ENCODE peak calls at places on chromosomes 4 and X, in five cellular contexts. V is right lobe of liver, Z is heart left ventricle, D is gastrocnemius medialis, R is tibial nerve. H is an unnamed sample.

GRCh38 chr4:7430368-7430964 is 4.3 kb downstream of the PSAPL1 start:
- DNase-seq in V (no peak), Z (peak), D (no peak), R (no peak), H (no peak)

GRCh38 chr4:17962171-17962570 is 59.4 kb downstream of the LCORL start:
- DNase-seq in V (no peak), Z (no peak), D (no peak), R (no peak), H (no peak)

GRCh38 chr4:31124008-31124645 is 404.0 kb downstream of the PCDH7 start:
- DNase-seq in V (no peak), Z (no peak), D (no peak), R (no peak), H (no peak)

GRCh38 chrX:20507901-20508620 is 241.4 kb upstream of the RPS6KA3 start:
- DNase-seq in V (no peak), Z (no peak), D (no peak), R (no peak), H (no peak)

GRCh38 chrX:153032397-153033118 is 23.7 kb upstream of the PNMA3 start:
- DNase-seq in V (peak), Z (peak), D (peak), R (peak), H (peak)

GRCh38 chr4:54224960-54225670 is 4.0 kb upstream of the PDGFRA start:
- DNase-seq in V (no peak), Z (no peak), D (no peak), R (no peak), H (no peak)

GRCh38 chr4:41611881-41612871 is 74.2 kb downstream of the LIMCH1 start:
- DNase-seq in V (no peak), Z (peak), D (no peak), R (peak), H (no peak)

GRCh38 chr4:169770411-169770810 is 12.7 kb upstream of the HPF1 start:
- DNase-seq in V (no peak), Z (no peak), D (no peak), R (no peak), H (no peak)

GRCh38 chr4:152385551-152385950 is 150.3 kb downstream of the FBXW7 start:
- DNase-seq in V (no peak), Z (no peak), D (peak), R (no peak), H (peak)

GRCh38 chr4:105184316-105184988 is 37.8 kb downstream of the TET2 start:
- DNase-seq in V (no peak), Z (no peak), D (no peak), R (no peak), H (no peak)

GRCh38 chr4:113043591-113043990 is 5.9 kb upstream of the ANK2 start:
- DNase-seq in V (no peak), Z (no peak), D (no peak), R (no peak), H (no peak)

GRCh38 chr4:33592701-33593100 is 2651.6 kb downstream of the ARAP2 start:
- DNase-seq in V (no peak), Z (no peak), D (no peak), R (no peak), H (peak)

GRCh38 chrX:23811135-23811781 is 28.3 kb downstream of the SAT1 start:
- DNase-seq in V (no peak), Z (no peak), D (peak), R (no peak), H (peak)

GRCh38 chr4:139030614-139031235 is 15.1 kb downstream of the NOCT start:
- DNase-seq in V (peak), Z (no peak), D (peak), R (peak), H (peak)

GRCh38 chrX:108699368-108699767 is 37.0 kb downstream of the IRS4 start:
- DNase-seq in V (no peak), Z (no peak), D (no peak), R (no peak), H (peak)

DNA sequence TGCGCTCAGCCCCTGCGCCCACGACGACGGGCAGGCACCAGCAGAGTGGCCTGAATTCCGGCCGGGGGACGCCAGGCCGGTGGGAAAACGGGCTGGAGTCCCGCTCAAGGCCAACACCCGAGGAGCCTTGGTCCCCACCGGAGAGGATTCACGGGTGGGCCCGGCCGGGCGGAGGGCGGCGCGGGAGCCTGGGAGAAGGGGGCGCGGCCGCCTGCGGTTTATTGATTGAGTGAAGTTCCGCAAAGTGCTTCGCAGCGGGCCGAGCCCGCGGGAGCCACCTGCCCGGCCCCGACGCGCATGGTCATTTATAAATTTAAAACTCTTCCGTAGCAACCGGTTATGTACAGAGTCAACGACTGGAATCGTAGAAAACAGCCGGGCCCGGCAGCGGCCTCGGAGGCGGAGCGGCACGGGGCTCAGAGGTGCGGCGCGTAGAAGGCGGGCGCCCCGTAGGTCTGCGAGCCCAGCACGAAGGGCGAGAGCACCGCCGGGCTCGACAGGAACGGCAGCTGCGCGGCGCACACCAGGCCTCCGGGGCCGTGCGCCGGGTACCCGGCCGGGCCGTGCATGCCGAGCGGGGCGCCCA is 3.6 kb downstream of the NKX1-1 start:
- DNase-seq in V (peak), Z (peak), D (no peak), R (no peak), H (no peak)
- H3K4me3 ChIP-seq in V (no peak), Z (no peak), D (no peak), R (no peak), H (no peak)

GRCh38 chr4:156521631-156522030 is 450.0 kb downstream of the PDGFC start:
- DNase-seq in V (no peak), Z (no peak), D (no peak), R (no peak), H (no peak)

GRCh38 chr4:156523492-156523891 is 448.1 kb downstream of the PDGFC start:
- DNase-seq in V (no peak), Z (no peak), D (no peak), R (no peak), H (no peak)

GRCh38 chr4:156528216-156528615 is 443.4 kb downstream of the PDGFC start:
- DNase-seq in V (no peak), Z (no peak), D (no peak), R (no peak), H (no peak)

GRCh38 chr4:156523991-156524390 is 447.6 kb downstream of the PDGFC start:
- DNase-seq in V (no peak), Z (no peak), D (no peak), R (no peak), H (no peak)
- TF ChIP-seq POLR2A in V (no peak), Z (no peak), D (no peak), R (no peak), H (no peak)

GRCh38 chrX:2708016-2708415 is 16.9 kb downstream of the CD99 start:
- DNase-seq in V (no peak), Z (no peak), D (no peak), R (no peak), H (peak)

GRCh38 chrX:2710496-2710895 is 19.4 kb downstream of the CD99 start:
- DNase-seq in V (no peak), Z (no peak), D (no peak), R (no peak), H (no peak)

GRCh38 chrX:2710041-2710471 is 19.0 kb downstream of the CD99 start:
- DNase-seq in V (no peak), Z (no peak), D (no peak), R (no peak), H (peak)

GRCh38 chrX:2707334-2707760 is 16.3 kb downstream of the CD99 start:
- DNase-seq in V (no peak), Z (no peak), D (peak), R (peak), H (peak)

GRCh38 chrX:2708601-2709200 is 17.6 kb downstream of the CD99 start:
- DNase-seq in V (no peak), Z (no peak), D (no peak), R (no peak), H (peak)
- H3K4me3 ChIP-seq in V (no peak), Z (no peak), D (no peak), R (no peak), H (no peak)

GRCh38 chr4:40194602-40195161 is 2.1 kb upstream of the RHOH start:
- DNase-seq in V (no peak), Z (no peak), D (no peak), R (no peak), H (peak)
- TF ChIP-seq POLR2A in V (no peak), Z (no peak), D (no peak), R (no peak), H (no peak)

GRCh38 chrX:65591206-65591605 is 56.6 kb upstream of the LAS1L start:
- DNase-seq in V (no peak), Z (no peak), D (no peak), R (no peak), H (no peak)

GRCh38 chrX:65589304-65589703 is 54.7 kb upstream of the LAS1L start:
- DNase-seq in V (no peak), Z (no peak), D (no peak), R (no peak), H (no peak)

GRCh38 chrX:65586491-65586890 is 51.9 kb upstream of the LAS1L start:
- DNase-seq in V (no peak), Z (no peak), D (no peak), R (no peak), H (no peak)

GRCh38 chrX:65588795-65589194 is 54.2 kb upstream of the LAS1L start:
- DNase-seq in V (no peak), Z (no peak), D (no peak), R (no peak), H (no peak)

GRCh38 chrX:65587616-65588526 is 53.3 kb upstream of the LAS1L start:
- DNase-seq in V (peak), Z (peak), D (peak), R (peak), H (no peak)
- H3K4me3 ChIP-seq in V (no peak), Z (no peak), D (no peak), R (peak), H (no peak)

GRCh38 chr4:186241616-186242015 is 14.3 kb downstream of the KLKB1 start:
- DNase-seq in V (no peak), Z (no peak), D (no peak), R (no peak), H (no peak)

GRCh38 chr4:186240452-186240847 is 13.1 kb downstream of the KLKB1 start:
- DNase-seq in V (no peak), Z (no peak), D (no peak), R (no peak), H (no peak)

GRCh38 chr4:186240848-186241491 is 13.7 kb downstream of the KLKB1 start:
- DNase-seq in V (no peak), Z (no peak), D (no peak), R (no peak), H (no peak)

GRCh38 chr4:186244835-186245234 is 17.5 kb downstream of the KLKB1 start:
- DNase-seq in V (no peak), Z (no peak), D (no peak), R (no peak), H (no peak)

GRCh38 chr4:186243331-186243730 is 16.0 kb downstream of the KLKB1 start:
- DNase-seq in V (no peak), Z (no peak), D (no peak), R (no peak), H (no peak)
- TF ChIP-seq POLR2A in V (no peak), Z (no peak), D (no peak), R (no peak), H (no peak)

GRCh38 chr4:804804-805203 is 21.1 kb downstream of the CPLX1 start:
- DNase-seq in V (no peak), Z (no peak), D (no peak), R (no peak), H (no peak)
- H3K4me3 ChIP-seq in V (no peak), Z (no peak), D (no peak), R (no peak), H (no peak)